ENCODE peak calls at places on chromosomes 2 and 18, in seven cellular contexts. One of them, this sample, is unnamed.

GRCh38 chr18:46821856-46822711 is 65.2 kb upstream of the ST8SIA5 start:
- DNase-seq in adipocyte: no peak
- DNase-seq in myocyte: no peak
- DNase-seq in endodermal cell: no peak
- DNase-seq in activated CD8-positive, alpha-beta memory T cell treated with anti-CD3 and anti-CD28 coated beads, Interleukin-2, amount 10 ng/mL, durations not matched to agents 7 days and 5 days: no peak
- DNase-seq in SK-N-SH: no peak
- DNase-seq in AG09319: no peak
- DNase-seq in this sample: no peak

GRCh38 chr2:134602666-134603065 is 116.1 kb downstream of the TMEM163 start:
- DNase-seq in adipocyte: no peak
- DNase-seq in myocyte: no peak
- DNase-seq in endodermal cell: no peak
- DNase-seq in activated CD8-positive, alpha-beta memory T cell treated with anti-CD3 and anti-CD28 coated beads, Interleukin-2, amount 10 ng/mL, durations not matched to agents 7 days and 5 days: no peak
- DNase-seq in SK-N-SH: no peak
- DNase-seq in AG09319: no peak
- DNase-seq in this sample: no peak

GRCh38 chr2:70897977-70898226 is 37.8 kb upstream of the ATP6V1B1 start:
- DNase-seq in adipocyte: no peak
- DNase-seq in myocyte: no peak
- DNase-seq in endodermal cell: no peak
- DNase-seq in activated CD8-positive, alpha-beta memory T cell treated with anti-CD3 and anti-CD28 coated beads, Interleukin-2, amount 10 ng/mL, durations not matched to agents 7 days and 5 days: no peak
- DNase-seq in SK-N-SH: peak; percentile 7
- DNase-seq in AG09319: no peak
- DNase-seq in this sample: no peak

GRCh38 chr2:236785611-236786057 is 216.0 kb downstream of the ACKR3 start:
- DNase-seq in adipocyte: no peak
- DNase-seq in myocyte: no peak
- DNase-seq in endodermal cell: no peak
- DNase-seq in activated CD8-positive, alpha-beta memory T cell treated with anti-CD3 and anti-CD28 coated beads, Interleukin-2, amount 10 ng/mL, durations not matched to agents 7 days and 5 days: no peak
- DNase-seq in SK-N-SH: no peak
- DNase-seq in AG09319: no peak
- DNase-seq in this sample: no peak

GRCh38 chr2:127740665-127741287 is 39.5 kb downstream of the SFT2D3 start:
- DNase-seq in adipocyte: no peak
- DNase-seq in myocyte: no peak
- DNase-seq in endodermal cell: no peak
- DNase-seq in activated CD8-positive, alpha-beta memory T cell treated with anti-CD3 and anti-CD28 coated beads, Interleukin-2, amount 10 ng/mL, durations not matched to agents 7 days and 5 days: no peak
- DNase-seq in SK-N-SH: no peak
- DNase-seq in AG09319: no peak
- DNase-seq in this sample: no peak

GRCh38 chr18:21330122-21330701 is 88.2 kb downstream of the GREB1L start:
- DNase-seq in adipocyte: peak; percentile 25
- DNase-seq in myocyte: peak; percentile 69
- DNase-seq in endodermal cell: no peak
- DNase-seq in activated CD8-positive, alpha-beta memory T cell treated with anti-CD3 and anti-CD28 coated beads, Interleukin-2, amount 10 ng/mL, durations not matched to agents 7 days and 5 days: no peak
- DNase-seq in SK-N-SH: no peak
- DNase-seq in AG09319: peak; percentile 22
- DNase-seq in this sample: no peak

GRCh38 chr2:176830362-176830761 is 382.2 kb upstream of the HNRNPA3 start:
- DNase-seq in adipocyte: no peak
- DNase-seq in myocyte: no peak
- DNase-seq in endodermal cell: peak; percentile 67
- DNase-seq in activated CD8-positive, alpha-beta memory T cell treated with anti-CD3 and anti-CD28 coated beads, Interleukin-2, amount 10 ng/mL, durations not matched to agents 7 days and 5 days: peak; percentile 54
- DNase-seq in SK-N-SH: peak; percentile 51
- DNase-seq in AG09319: no peak
- DNase-seq in this sample: no peak

GRCh38 chr2:180573951-180574350 is 406.5 kb upstream of the UBE2E3 start:
- DNase-seq in adipocyte: peak; percentile 45
- DNase-seq in myocyte: no peak
- DNase-seq in endodermal cell: no peak
- DNase-seq in activated CD8-positive, alpha-beta memory T cell treated with anti-CD3 and anti-CD28 coated beads, Interleukin-2, amount 10 ng/mL, durations not matched to agents 7 days and 5 days: no peak
- DNase-seq in SK-N-SH: no peak
- DNase-seq in AG09319: no peak
- DNase-seq in this sample: no peak

GRCh38 chr2:100408104-100408503 is 9.4 kb downstream of the CHST10 start:
- DNase-seq in adipocyte: no peak
- DNase-seq in myocyte: peak; percentile 27
- DNase-seq in endodermal cell: no peak
- DNase-seq in activated CD8-positive, alpha-beta memory T cell treated with anti-CD3 and anti-CD28 coated beads, Interleukin-2, amount 10 ng/mL, durations not matched to agents 7 days and 5 days: no peak
- DNase-seq in SK-N-SH: no peak
- DNase-seq in AG09319: no peak
- DNase-seq in this sample: no peak

GRCh38 chr2:71498261-71498701 is 44.9 kb downstream of the DYSF start:
- DNase-seq in adipocyte: peak; percentile 69
- DNase-seq in myocyte: peak; percentile 91
- DNase-seq in endodermal cell: no peak
- DNase-seq in activated CD8-positive, alpha-beta memory T cell treated with anti-CD3 and anti-CD28 coated beads, Interleukin-2, amount 10 ng/mL, durations not matched to agents 7 days and 5 days: no peak
- DNase-seq in SK-N-SH: no peak
- DNase-seq in AG09319: no peak
- DNase-seq in this sample: no peak

GRCh38 chr2:186590538-186591441 is 934 bp downstream of the ITGAV start:
- DNase-seq in adipocyte: peak; percentile 76
- DNase-seq in myocyte: peak; percentile 61
- DNase-seq in endodermal cell: peak; percentile 82
- DNase-seq in activated CD8-positive, alpha-beta memory T cell treated with anti-CD3 and anti-CD28 coated beads, Interleukin-2, amount 10 ng/mL, durations not matched to agents 7 days and 5 days: peak; percentile 45
- DNase-seq in SK-N-SH: peak; percentile 56
- DNase-seq in AG09319: no peak
- DNase-seq in this sample: peak; percentile 18

GRCh38 chr2:203909192-203909945 is 27.2 kb upstream of the ICOS start:
- DNase-seq in adipocyte: peak; percentile 90
- DNase-seq in myocyte: peak; percentile 83
- DNase-seq in endodermal cell: peak; percentile 63
- DNase-seq in activated CD8-positive, alpha-beta memory T cell treated with anti-CD3 and anti-CD28 coated beads, Interleukin-2, amount 10 ng/mL, durations not matched to agents 7 days and 5 days: no peak
- DNase-seq in SK-N-SH: peak; percentile 48
- DNase-seq in AG09319: peak; percentile 40
- DNase-seq in this sample: peak; percentile 35

GRCh38 chr2:28729698-28730097 is 21.9 kb upstream of the PPP1CB start:
- DNase-seq in adipocyte: peak; percentile 37
- DNase-seq in myocyte: peak; percentile 24
- DNase-seq in endodermal cell: no peak
- DNase-seq in activated CD8-positive, alpha-beta memory T cell treated with anti-CD3 and anti-CD28 coated beads, Interleukin-2, amount 10 ng/mL, durations not matched to agents 7 days and 5 days: no peak
- DNase-seq in SK-N-SH: no peak
- DNase-seq in AG09319: no peak
- DNase-seq in this sample: no peak

GRCh38 chr2:143345887-143346612 is 216.8 kb downstream of the ARHGAP15 start:
- DNase-seq in adipocyte: no peak
- DNase-seq in myocyte: peak; percentile 24
- DNase-seq in endodermal cell: no peak
- DNase-seq in activated CD8-positive, alpha-beta memory T cell treated with anti-CD3 and anti-CD28 coated beads, Interleukin-2, amount 10 ng/mL, durations not matched to agents 7 days and 5 days: no peak
- DNase-seq in SK-N-SH: no peak
- DNase-seq in AG09319: no peak
- DNase-seq in this sample: no peak

GRCh38 chr2:17573085-17573805 is 32.7 kb downstream of the VSNL1 start:
- DNase-seq in adipocyte: peak; percentile 52
- DNase-seq in myocyte: peak; percentile 23
- DNase-seq in endodermal cell: no peak
- DNase-seq in activated CD8-positive, alpha-beta memory T cell treated with anti-CD3 and anti-CD28 coated beads, Interleukin-2, amount 10 ng/mL, durations not matched to agents 7 days and 5 days: no peak
- DNase-seq in SK-N-SH: peak; percentile 36
- DNase-seq in AG09319: no peak
- DNase-seq in this sample: no peak

GRCh38 chr2:71815701-71816100 is 332.0 kb downstream of the CYP26B1 start:
- DNase-seq in adipocyte: no peak
- DNase-seq in myocyte: no peak
- DNase-seq in endodermal cell: no peak
- DNase-seq in activated CD8-positive, alpha-beta memory T cell treated with anti-CD3 and anti-CD28 coated beads, Interleukin-2, amount 10 ng/mL, durations not matched to agents 7 days and 5 days: no peak
- DNase-seq in SK-N-SH: no peak
- DNase-seq in AG09319: no peak
- DNase-seq in this sample: no peak

GRCh38 chr2:237497820-237498128 is 10.7 kb downstream of the MLPH start:
- DNase-seq in adipocyte: peak; percentile 68
- DNase-seq in myocyte: no peak
- DNase-seq in endodermal cell: no peak
- DNase-seq in activated CD8-positive, alpha-beta memory T cell treated with anti-CD3 and anti-CD28 coated beads, Interleukin-2, amount 10 ng/mL, durations not matched to agents 7 days and 5 days: no peak
- DNase-seq in SK-N-SH: no peak
- DNase-seq in AG09319: peak; percentile 44
- DNase-seq in this sample: no peak

GRCh38 chr2:146874260-146874658 is 970.6 kb upstream of the ACVR2A start:
- DNase-seq in adipocyte: peak; percentile 0
- DNase-seq in myocyte: peak; percentile 66
- DNase-seq in endodermal cell: no peak
- DNase-seq in activated CD8-positive, alpha-beta memory T cell treated with anti-CD3 and anti-CD28 coated beads, Interleukin-2, amount 10 ng/mL, durations not matched to agents 7 days and 5 days: no peak
- DNase-seq in SK-N-SH: no peak
- DNase-seq in AG09319: no peak
- DNase-seq in this sample: no peak

GRCh38 chr2:155633060-155633839 is 699.3 kb downstream of the NR4A2 start:
- DNase-seq in adipocyte: no peak
- DNase-seq in myocyte: no peak
- DNase-seq in endodermal cell: no peak
- DNase-seq in activated CD8-positive, alpha-beta memory T cell treated with anti-CD3 and anti-CD28 coated beads, Interleukin-2, amount 10 ng/mL, durations not matched to agents 7 days and 5 days: no peak
- DNase-seq in SK-N-SH: no peak
- DNase-seq in AG09319: no peak
- DNase-seq in this sample: no peak

GRCh38 chr2:149885468-149885867 is 297.9 kb upstream of the MMADHC start:
- DNase-seq in adipocyte: no peak
- DNase-seq in myocyte: peak; percentile 85
- DNase-seq in endodermal cell: no peak
- DNase-seq in activated CD8-positive, alpha-beta memory T cell treated with anti-CD3 and anti-CD28 coated beads, Interleukin-2, amount 10 ng/mL, durations not matched to agents 7 days and 5 days: no peak
- DNase-seq in SK-N-SH: no peak
- DNase-seq in AG09319: no peak
- DNase-seq in this sample: no peak

GRCh38 chr18:31702449-31702848 is 18.1 kb upstream of the B4GALT6 start:
- DNase-seq in adipocyte: no peak
- DNase-seq in myocyte: no peak
- DNase-seq in endodermal cell: no peak
- DNase-seq in activated CD8-positive, alpha-beta memory T cell treated with anti-CD3 and anti-CD28 coated beads, Interleukin-2, amount 10 ng/mL, durations not matched to agents 7 days and 5 days: no peak
- DNase-seq in SK-N-SH: no peak
- DNase-seq in AG09319: no peak
- DNase-seq in this sample: no peak

GRCh38 chr2:215657844-215658243 is 222.0 kb upstream of the FN1 start:
- DNase-seq in adipocyte: peak; percentile 85
- DNase-seq in myocyte: peak; percentile 85
- DNase-seq in endodermal cell: no peak
- DNase-seq in activated CD8-positive, alpha-beta memory T cell treated with anti-CD3 and anti-CD28 coated beads, Interleukin-2, amount 10 ng/mL, durations not matched to agents 7 days and 5 days: no peak
- DNase-seq in SK-N-SH: no peak
- DNase-seq in AG09319: peak; percentile 67
- DNase-seq in this sample: no peak

GRCh38 chr18:32478317-32478716 is 7.6 kb upstream of the GAREM1 start:
- DNase-seq in adipocyte: no peak
- DNase-seq in myocyte: no peak
- DNase-seq in endodermal cell: no peak
- DNase-seq in activated CD8-positive, alpha-beta memory T cell treated with anti-CD3 and anti-CD28 coated beads, Interleukin-2, amount 10 ng/mL, durations not matched to agents 7 days and 5 days: no peak
- DNase-seq in SK-N-SH: no peak
- DNase-seq in AG09319: no peak
- DNase-seq in this sample: peak; percentile 62

GRCh38 chr2:96344011-96344410 is 8.4 kb downstream of the NCAPH start:
- DNase-seq in adipocyte: no peak
- DNase-seq in myocyte: no peak
- DNase-seq in endodermal cell: no peak
- DNase-seq in activated CD8-positive, alpha-beta memory T cell treated with anti-CD3 and anti-CD28 coated beads, Interleukin-2, amount 10 ng/mL, durations not matched to agents 7 days and 5 days: peak; percentile 89
- DNase-seq in SK-N-SH: no peak
- DNase-seq in AG09319: no peak
- DNase-seq in this sample: no peak